ENCODE peak calls at places on chromosomes 1 and 21, in six cellular contexts. One of them, this sample, is unnamed.

GRCh38 chr1:179816196-179816960 is 61.2 kb downstream of the TOR1AIP2 start:
- DNase-seq in A549: no peak
- DNase-seq in left ventricle myocardium inferior: peak
- DNase-seq in neural crest cell: no peak
- DNase-seq in MM.1S: no peak
- DNase-seq in spleen: peak
- DNase-seq in this sample: no peak

GRCh38 chr1:209657140-209657879 is 5.1 kb upstream of the LAMB3 start:
- DNase-seq in A549: no peak
- DNase-seq in left ventricle myocardium inferior: no peak
- DNase-seq in neural crest cell: no peak
- DNase-seq in MM.1S: no peak
- DNase-seq in spleen: peak
- DNase-seq in this sample: no peak

GRCh38 chr1:119038363-119038762 is 50.2 kb upstream of the TBX15 start:
- DNase-seq in A549: no peak
- DNase-seq in left ventricle myocardium inferior: no peak
- DNase-seq in neural crest cell: no peak
- DNase-seq in MM.1S: no peak
- DNase-seq in spleen: no peak
- DNase-seq in this sample: no peak

GRCh38 chr21:45863267-45863666 is 118.3 kb upstream of the COL6A1 start:
- DNase-seq in A549: no peak
- DNase-seq in left ventricle myocardium inferior: no peak
- DNase-seq in neural crest cell: no peak
- DNase-seq in MM.1S: no peak
- DNase-seq in spleen: peak
- DNase-seq in this sample: no peak

GRCh38 chr21:27954806-27955205 is 987.9 kb upstream of the ADAMTS5 start:
- DNase-seq in A549: no peak
- DNase-seq in left ventricle myocardium inferior: no peak
- DNase-seq in neural crest cell: no peak
- DNase-seq in MM.1S: no peak
- DNase-seq in spleen: no peak
- DNase-seq in this sample: no peak

GRCh38 chr1:17728123-17728522 is 27.0 kb upstream of the ACTL8 start:
- DNase-seq in A549: no peak
- DNase-seq in left ventricle myocardium inferior: no peak
- DNase-seq in neural crest cell: no peak
- DNase-seq in MM.1S: no peak
- DNase-seq in spleen: no peak
- DNase-seq in this sample: no peak

GRCh38 chr21:39315603-39316002 is 2.2 kb upstream of the BRWD1 start:
- DNase-seq in A549: no peak
- DNase-seq in left ventricle myocardium inferior: no peak
- DNase-seq in neural crest cell: no peak
- DNase-seq in MM.1S: no peak
- DNase-seq in spleen: no peak
- DNase-seq in this sample: no peak

GRCh38 chr1:1304331-1305299 is 3.1 kb downstream of the ACAP3 start:
- DNase-seq in A549: no peak
- DNase-seq in left ventricle myocardium inferior: peak
- DNase-seq in neural crest cell: peak
- DNase-seq in MM.1S: no peak
- DNase-seq in spleen: no peak
- DNase-seq in this sample: peak

GRCh38 chr1:116874622-116875277 is 35.0 kb upstream of the PTGFRN start:
- DNase-seq in A549: no peak
- DNase-seq in left ventricle myocardium inferior: no peak
- DNase-seq in neural crest cell: no peak
- DNase-seq in MM.1S: no peak
- DNase-seq in spleen: no peak
- DNase-seq in this sample: no peak

GRCh38 chr1:26284597-26285351 is 4.9 kb downstream of the SH3BGRL3 start:
- DNase-seq in A549: peak
- DNase-seq in left ventricle myocardium inferior: peak
- DNase-seq in neural crest cell: peak
- DNase-seq in MM.1S: no peak
- DNase-seq in spleen: peak
- DNase-seq in this sample: peak

GRCh38 chr1:52901384-52901783 is 20.2 kb downstream of the ECHDC2 start:
- DNase-seq in A549: no peak
- DNase-seq in left ventricle myocardium inferior: no peak
- DNase-seq in neural crest cell: no peak
- DNase-seq in MM.1S: no peak
- DNase-seq in spleen: no peak
- DNase-seq in this sample: no peak

GRCh38 chr1:6981595-6981994 is 196.3 kb downstream of the CAMTA1 start:
- DNase-seq in A549: no peak
- DNase-seq in left ventricle myocardium inferior: no peak
- DNase-seq in neural crest cell: no peak
- DNase-seq in MM.1S: no peak
- DNase-seq in spleen: no peak
- DNase-seq in this sample: no peak

GRCh38 chr1:54391450-54392071 is 14.6 kb downstream of the SSBP3 start:
- DNase-seq in A549: no peak
- DNase-seq in left ventricle myocardium inferior: no peak
- DNase-seq in neural crest cell: peak
- DNase-seq in MM.1S: no peak
- DNase-seq in spleen: no peak
- DNase-seq in this sample: no peak

GRCh38 chr1:210702512-210702911 is 373.8 kb downstream of the HHAT start:
- DNase-seq in A549: no peak
- DNase-seq in left ventricle myocardium inferior: no peak
- DNase-seq in neural crest cell: no peak
- DNase-seq in MM.1S: no peak
- DNase-seq in spleen: no peak
- DNase-seq in this sample: no peak

GRCh38 chr1:209412036-209412435 is 171.5 kb upstream of the CAMK1G start:
- DNase-seq in A549: no peak
- DNase-seq in left ventricle myocardium inferior: no peak
- DNase-seq in neural crest cell: no peak
- DNase-seq in MM.1S: no peak
- DNase-seq in spleen: no peak
- DNase-seq in this sample: no peak

GRCh38 chr1:41670558-41670957 is 186.1 kb upstream of the EDN2 start:
- DNase-seq in A549: no peak
- DNase-seq in left ventricle myocardium inferior: no peak
- DNase-seq in neural crest cell: no peak
- DNase-seq in MM.1S: no peak
- DNase-seq in spleen: no peak
- DNase-seq in this sample: no peak

GRCh38 chr1:174159253-174160108 is at the start of gene RABGAP1L:
- DNase-seq in A549: peak
- DNase-seq in left ventricle myocardium inferior: peak
- DNase-seq in neural crest cell: peak
- DNase-seq in MM.1S: peak
- DNase-seq in spleen: peak
- DNase-seq in this sample: peak

GRCh38 chr1:112513112-112513870 is 4.5 kb downstream of the WNT2B start:
- DNase-seq in A549: no peak
- DNase-seq in left ventricle myocardium inferior: no peak
- DNase-seq in neural crest cell: no peak
- DNase-seq in MM.1S: no peak
- DNase-seq in spleen: no peak
- DNase-seq in this sample: no peak

GRCh38 chr1:236144446-236145150 is 2.3 kb downstream of the GPR137B start:
- DNase-seq in A549: no peak
- DNase-seq in left ventricle myocardium inferior: no peak
- DNase-seq in neural crest cell: no peak
- DNase-seq in MM.1S: no peak
- DNase-seq in spleen: no peak
- DNase-seq in this sample: no peak

GRCh38 chr1:41936107-41936506 is 17.4 kb upstream of the HIVEP3 start:
- DNase-seq in A549: no peak
- DNase-seq in left ventricle myocardium inferior: no peak
- DNase-seq in neural crest cell: no peak
- DNase-seq in MM.1S: no peak
- DNase-seq in spleen: no peak
- DNase-seq in this sample: no peak

GRCh38 chr1:157948547-157949152 is 44.8 kb upstream of the KIRREL1 start:
- DNase-seq in A549: no peak
- DNase-seq in left ventricle myocardium inferior: peak
- DNase-seq in neural crest cell: peak
- DNase-seq in MM.1S: peak
- DNase-seq in spleen: no peak
- DNase-seq in this sample: peak
- TF ChIP-seq CTCF in A549: peak
- TF ChIP-seq CTCF in left ventricle myocardium inferior: peak
- TF ChIP-seq CTCF in neural crest cell: peak
- TF ChIP-seq CTCF in MM.1S: peak
- TF ChIP-seq CTCF in spleen: peak
- TF ChIP-seq CTCF in this sample: peak

GRCh38 chr1:200981278-200981677 is 42.2 kb downstream of the KIF21B start:
- DNase-seq in A549: no peak
- DNase-seq in left ventricle myocardium inferior: no peak
- DNase-seq in neural crest cell: no peak
- DNase-seq in MM.1S: no peak
- DNase-seq in spleen: peak
- DNase-seq in this sample: no peak

GRCh38 chr1:200980873-200981272 is 42.6 kb downstream of the KIF21B start:
- DNase-seq in A549: no peak
- DNase-seq in left ventricle myocardium inferior: no peak
- DNase-seq in neural crest cell: no peak
- DNase-seq in MM.1S: no peak
- DNase-seq in spleen: peak
- DNase-seq in this sample: no peak

GRCh38 chr1:200982071-200982945 is 41.2 kb downstream of the KIF21B start:
- DNase-seq in A549: no peak
- DNase-seq in left ventricle myocardium inferior: no peak
- DNase-seq in neural crest cell: no peak
- DNase-seq in MM.1S: no peak
- DNase-seq in spleen: peak
- DNase-seq in this sample: no peak

GRCh38 chr1:200980452-200980772 is 43.1 kb downstream of the KIF21B start:
- DNase-seq in A549: no peak
- DNase-seq in left ventricle myocardium inferior: no peak
- DNase-seq in neural crest cell: no peak
- DNase-seq in MM.1S: no peak
- DNase-seq in spleen: no peak
- DNase-seq in this sample: no peak

DNA sequence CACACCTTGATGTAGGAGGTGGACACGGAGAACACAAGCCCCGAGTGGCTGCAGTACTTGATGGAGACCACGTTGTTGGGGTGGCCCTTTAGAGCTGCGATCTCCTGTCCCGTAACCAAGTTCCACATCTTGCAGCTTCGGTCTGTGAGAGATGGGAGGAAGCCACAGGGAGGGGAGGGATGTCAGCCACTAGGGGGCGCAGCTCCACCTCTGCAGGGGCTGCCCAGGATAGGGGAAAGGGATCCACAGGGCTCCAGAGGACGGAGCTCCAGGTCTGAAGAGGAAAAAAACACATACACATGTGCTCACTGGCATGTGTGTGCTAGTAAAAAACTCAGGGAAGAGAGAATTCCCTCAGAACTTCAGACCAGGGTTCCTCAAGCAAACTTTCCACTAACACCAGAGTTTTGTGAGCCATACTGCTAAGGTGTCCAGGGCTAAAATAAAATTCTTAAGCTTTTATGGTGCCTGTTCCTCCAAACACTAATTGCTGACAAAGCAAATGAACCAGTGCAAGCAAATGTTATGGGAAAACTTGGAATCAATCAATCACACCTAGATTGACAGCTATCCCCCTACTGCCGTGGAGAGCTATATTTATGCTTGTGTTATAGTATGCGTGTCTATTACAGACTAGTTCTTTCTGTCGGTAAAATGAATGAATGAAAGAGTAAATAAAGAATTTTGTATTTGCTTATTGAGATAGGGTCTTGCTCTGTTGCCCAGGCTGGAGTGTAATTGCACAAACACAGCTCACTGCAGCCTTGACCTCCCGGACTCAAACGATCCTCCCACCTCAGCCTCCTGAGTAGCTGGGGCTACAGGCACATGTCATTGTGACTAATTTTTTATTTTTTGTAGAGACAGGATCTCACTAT is 43.7 kb downstream of the KIF21B start:
- DNase-seq in A549: peak
- DNase-seq in left ventricle myocardium inferior: no peak
- DNase-seq in neural crest cell: peak
- DNase-seq in MM.1S: peak
- DNase-seq in spleen: peak
- DNase-seq in this sample: peak
- TF ChIP-seq CTCF in A549: peak
- TF ChIP-seq CTCF in left ventricle myocardium inferior: peak
- TF ChIP-seq CTCF in neural crest cell: peak
- TF ChIP-seq CTCF in MM.1S: peak
- TF ChIP-seq CTCF in spleen: peak
- TF ChIP-seq CTCF in this sample: peak

DNA sequence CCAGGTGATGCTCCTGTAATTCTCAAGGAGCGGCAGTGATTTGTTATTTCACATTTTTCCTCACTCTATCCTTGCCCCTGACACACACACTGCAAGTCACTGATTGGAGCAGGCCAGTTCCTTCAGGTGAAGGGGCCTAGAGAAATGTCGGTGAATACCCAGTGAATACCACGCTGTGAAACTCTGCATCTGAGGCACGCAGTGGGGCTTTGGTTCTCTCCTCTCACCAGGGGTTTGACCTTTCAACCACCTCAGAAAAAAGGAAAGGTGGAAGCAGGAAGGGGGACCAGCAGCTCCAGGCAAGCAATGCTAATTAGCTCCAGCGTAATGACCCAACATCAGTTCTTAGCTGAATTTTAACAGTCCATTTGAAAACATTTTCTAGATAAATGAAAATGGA is 532 bp upstream of the FAM177B start:
- DNase-seq in A549: no peak
- DNase-seq in left ventricle myocardium inferior: no peak
- DNase-seq in neural crest cell: no peak
- DNase-seq in MM.1S: no peak
- DNase-seq in spleen: no peak
- DNase-seq in this sample: no peak
- TF ChIP-seq CTCF in A549: no peak
- TF ChIP-seq CTCF in left ventricle myocardium inferior: no peak
- TF ChIP-seq CTCF in neural crest cell: no peak
- TF ChIP-seq CTCF in MM.1S: no peak
- TF ChIP-seq CTCF in spleen: no peak
- TF ChIP-seq CTCF in this sample: no peak

GRCh38 chr1:13825033-13825432 is 125.0 kb downstream of the PRDM2 start:
- DNase-seq in A549: no peak
- DNase-seq in left ventricle myocardium inferior: no peak
- DNase-seq in neural crest cell: no peak
- DNase-seq in MM.1S: no peak
- DNase-seq in spleen: no peak
- DNase-seq in this sample: no peak
- TF ChIP-seq CTCF in A549: no peak
- TF ChIP-seq CTCF in left ventricle myocardium inferior: peak
- TF ChIP-seq CTCF in neural crest cell: no peak
- TF ChIP-seq CTCF in MM.1S: no peak
- TF ChIP-seq CTCF in spleen: no peak
- TF ChIP-seq CTCF in this sample: no peak